ENCODE peak calls at places on chromosomes 5 and 9, in five cellular contexts. One of them, this sample, is unnamed.

GRCh38 chr9:4738866-4739586 is 2.0 kb downstream of the AK3 start:
- DNase-seq in posterior vena cava: no peak
- DNase-seq in left lung: no peak
- DNase-seq in AG08396: no peak
- DNase-seq in DMS79 treated with DMSO at 0.1 percent for 48 hours: no peak
- DNase-seq in this sample: no peak

GRCh38 chr5:96548941-96549340 is 113.2 kb upstream of the CAST start:
- DNase-seq in posterior vena cava: no peak
- DNase-seq in left lung: no peak
- DNase-seq in AG08396: no peak
- DNase-seq in DMS79 treated with DMSO at 0.1 percent for 48 hours: no peak
- DNase-seq in this sample: no peak

GRCh38 chr5:132458226-132458560 is 32.4 kb downstream of the IRF1 start:
- DNase-seq in posterior vena cava: no peak
- DNase-seq in left lung: no peak
- DNase-seq in AG08396: no peak
- DNase-seq in DMS79 treated with DMSO at 0.1 percent for 48 hours: no peak
- DNase-seq in this sample: no peak

GRCh38 chr9:135591491-135592330 is 30.2 kb downstream of the PAEP start:
- DNase-seq in posterior vena cava: peak; percentile 64
- DNase-seq in left lung: no peak
- DNase-seq in AG08396: no peak
- DNase-seq in DMS79 treated with DMSO at 0.1 percent for 48 hours: no peak
- DNase-seq in this sample: peak; percentile 59

GRCh38 chr9:21465859-21466518 is 16.1 kb downstream of the IFNE start:
- DNase-seq in posterior vena cava: no peak
- DNase-seq in left lung: no peak
- DNase-seq in AG08396: peak; percentile 55
- DNase-seq in DMS79 treated with DMSO at 0.1 percent for 48 hours: no peak
- DNase-seq in this sample: no peak

GRCh38 chr5:113319256-113320053 is 115.3 kb downstream of the TSSK1B start:
- DNase-seq in posterior vena cava: no peak
- DNase-seq in left lung: no peak
- DNase-seq in AG08396: no peak
- DNase-seq in DMS79 treated with DMSO at 0.1 percent for 48 hours: no peak
- DNase-seq in this sample: no peak

GRCh38 chr5:82499845-82500244 is 221.7 kb upstream of the RPS23 start:
- DNase-seq in posterior vena cava: no peak
- DNase-seq in left lung: no peak
- DNase-seq in AG08396: no peak
- DNase-seq in DMS79 treated with DMSO at 0.1 percent for 48 hours: no peak
- DNase-seq in this sample: no peak

GRCh38 chr5:32422697-32423096 is 21.8 kb downstream of the ZFR start:
- DNase-seq in posterior vena cava: no peak
- DNase-seq in left lung: no peak
- DNase-seq in AG08396: no peak
- DNase-seq in DMS79 treated with DMSO at 0.1 percent for 48 hours: no peak
- DNase-seq in this sample: no peak

GRCh38 chr5:36723921-36724320 is 117.5 kb downstream of the SLC1A3 start:
- DNase-seq in posterior vena cava: no peak
- DNase-seq in left lung: no peak
- DNase-seq in AG08396: no peak
- DNase-seq in DMS79 treated with DMSO at 0.1 percent for 48 hours: no peak
- DNase-seq in this sample: no peak

GRCh38 chr5:127192836-127193341 is 97.7 kb upstream of the MEGF10 start:
- DNase-seq in posterior vena cava: no peak
- DNase-seq in left lung: no peak
- DNase-seq in AG08396: no peak
- DNase-seq in DMS79 treated with DMSO at 0.1 percent for 48 hours: no peak
- DNase-seq in this sample: no peak

GRCh38 chr5:71705416-71705815 is 13.7 kb upstream of the CARTPT start:
- DNase-seq in posterior vena cava: no peak
- DNase-seq in left lung: no peak
- DNase-seq in AG08396: no peak
- DNase-seq in DMS79 treated with DMSO at 0.1 percent for 48 hours: no peak
- DNase-seq in this sample: no peak

GRCh38 chr9:127693143-127693542 is 13.6 kb upstream of the CFAP157 start:
- DNase-seq in posterior vena cava: no peak
- DNase-seq in left lung: no peak
- DNase-seq in AG08396: no peak
- DNase-seq in DMS79 treated with DMSO at 0.1 percent for 48 hours: no peak
- DNase-seq in this sample: no peak

GRCh38 chr9:20253635-20254034 is 368.7 kb downstream of the MLLT3 start:
- DNase-seq in posterior vena cava: no peak
- DNase-seq in left lung: no peak
- DNase-seq in AG08396: no peak
- DNase-seq in DMS79 treated with DMSO at 0.1 percent for 48 hours: no peak
- DNase-seq in this sample: no peak

GRCh38 chr5:14491505-14491904 is 90.1 kb upstream of the OTULINL start:
- DNase-seq in posterior vena cava: no peak
- DNase-seq in left lung: no peak
- DNase-seq in AG08396: peak; percentile 57
- DNase-seq in DMS79 treated with DMSO at 0.1 percent for 48 hours: no peak
- DNase-seq in this sample: no peak

This sample was measured in natural killer cell treated with Interleukin-12 subunit alpha and Interleukin-12 subunit beta and Interleukin-15 and Interleukin-18, amount 100 ng/mL, for 72 hours.